ENCODE peak calls at places on chromosome 22, in ten cellular contexts. C, K, M, Y, B, W, X, F, O and Q are unnamed samples.

GRCh38 chr22:22925795-22926358 is 38.3 kb downstream of the IGLL5 start:
- DNase-seq in W (no peak), C (no peak), M (no peak), F (no peak), X (no peak), K (no peak), Y (no peak), B (no peak), O (no peak), Q (no peak)

GRCh38 chr22:36323182-36323854 is 64.4 kb downstream of the MYH9 start:
- DNase-seq in C (no peak), O (peak; percentile 76), M (no peak), F (peak; percentile 53), K (peak; percentile 80), B (peak; percentile 79), X (peak; percentile 46), W (no peak), Y (peak; percentile 82), Q (no peak)

GRCh38 chr22:46846832-46847355 is 84.4 kb downstream of the TBC1D22A start:
- DNase-seq in C (no peak), B (no peak), K (no peak), F (no peak), O (no peak), W (no peak), X (peak; percentile 34), Y (no peak), M (no peak), Q (no peak)

GRCh38 chr22:35664955-35665577 is 16.8 kb downstream of the APOL6 start:
- DNase-seq in B (no peak), Y (no peak), M (no peak), X (no peak), W (no peak), F (no peak), O (no peak), K (no peak), C (no peak), Q (no peak)

GRCh38 chr22:45069925-45070324 is 60.1 kb upstream of the PHF21B start:
- DNase-seq in F (no peak), C (no peak), W (no peak), Y (no peak), B (no peak), X (no peak), M (no peak), K (no peak), O (no peak), Q (no peak)

GRCh38 chr22:33853200-33854097 is 66.8 kb downstream of the LARGE1 start:
- DNase-seq in K (peak; percentile 77), M (no peak), C (peak; percentile 4), X (no peak), Y (peak; percentile 82), W (peak; percentile 27), O (peak; percentile 39), B (peak; percentile 11), F (peak; percentile 91), Q (no peak)

GRCh38 chr22:41285441-41285819 is 557 bp downstream of the RANGAP1 start:
- DNase-seq in C (peak; percentile 87), F (peak; percentile 93), O (peak; percentile 56), M (peak; percentile 50), Y (peak; percentile 61), K (peak; percentile 82), W (peak; percentile 72), B (no peak), X (peak; percentile 86), Q (peak; percentile 78)

GRCh38 chr22:31279821-31280496 is 12.3 kb downstream of the PIK3IP1 start:
- DNase-seq in X (no peak), F (no peak), W (no peak), B (no peak), K (no peak), C (peak; percentile 20), Y (no peak), M (no peak), O (no peak), Q (no peak)

GRCh38 chr22:31150615-31151014 is 9.4 kb upstream of the RNF185 start:
- DNase-seq in O (no peak), Y (no peak), W (no peak), F (peak; percentile 10), K (no peak), M (no peak), C (no peak), X (no peak), B (no peak), Q (no peak)

GRCh38 chr22:36727110-36727509 is 23.6 kb upstream of the CACNG2 start:
- DNase-seq in F (no peak), W (no peak), B (no peak), O (no peak), C (no peak), K (no peak), Y (no peak), M (no peak), X (no peak), Q (no peak)

GRCh38 chr22:27881404-27881803 is 37.7 kb downstream of the PITPNB start:
- DNase-seq in W (no peak), K (peak; percentile 51), X (peak; percentile 48), F (peak; percentile 20), C (no peak), Y (peak; percentile 51), O (no peak), B (no peak), M (no peak), Q (no peak)

GRCh38 chr22:26310616-26311015 is 118.4 kb upstream of the ASPHD2 start:
- DNase-seq in K (no peak), M (no peak), X (no peak), W (no peak), Y (no peak), F (no peak), O (no peak), B (no peak), C (no peak), Q (no peak)

GRCh38 chr22:35065183-35065582 is 775 bp upstream of the ISX start:
- DNase-seq in F (no peak), Y (no peak), B (no peak), W (no peak), K (no peak), X (no peak), O (no peak), C (no peak), M (no peak), Q (no peak)

GRCh38 chr22:37193629-37194191 is 5.7 kb upstream of the C1QTNF6 start:
- DNase-seq in C (no peak), Y (no peak), F (no peak), B (no peak), O (no peak), W (no peak), X (peak; percentile 12), M (peak; percentile 51), K (peak; percentile 17), Q (no peak)

GRCh38 chr22:18035740-18036139 is 11.4 kb upstream of the MICAL3 start:
- DNase-seq in Y (peak; percentile 59), X (peak; percentile 79), B (no peak), O (no peak), F (no peak), K (no peak), M (no peak), C (no peak), W (no peak), Q (no peak)

GRCh38 chr22:45584621-45585436 is 82.1 kb downstream of the FBLN1 start:
- DNase-seq in C (no peak), M (no peak), X (no peak), B (no peak), Y (no peak), W (no peak), O (no peak), F (no peak), K (peak; percentile 73), Q (no peak)

GRCh38 chr22:31647516-31647915 is 14.5 kb downstream of the PISD start:
- DNase-seq in O (no peak), M (no peak), K (peak; percentile 96), Y (no peak), X (peak; percentile 74), C (no peak), F (peak; percentile 74), W (peak; percentile 83), B (peak; percentile 65), Q (no peak)

GRCh38 chr22:42604403-42604802 is 10.3 kb downstream of the POLDIP3 start:
- DNase-seq in M (no peak), F (peak; percentile 39), W (no peak), Y (no peak), B (no peak), X (peak; percentile 48), O (no peak), C (no peak), K (peak; percentile 43), Q (no peak)

GRCh38 chr22:48186121-48186790 is 1423.8 kb downstream of the TBC1D22A start:
- DNase-seq in C (no peak), K (no peak), X (no peak), W (no peak), M (no peak), O (no peak), B (no peak), F (no peak), Y (no peak), Q (no peak)

GRCh38 chr22:32823024-32823730 is 21.7 kb downstream of the TIMP3 start:
- DNase-seq in K (no peak), B (no peak), F (no peak), O (no peak), Y (no peak), C (no peak), M (peak; percentile 54), W (no peak), X (peak; percentile 51), Q (no peak)

GRCh38 chr22:42313804-42314581 is 43.5 kb upstream of the TCF20 start:
- DNase-seq in W (no peak), X (peak; percentile 66), F (no peak), Y (peak; percentile 63), B (no peak), O (no peak), M (peak; percentile 54), K (no peak), C (no peak), Q (peak; percentile 46)

GRCh38 chr22:38973289-38974169 is 8.6 kb upstream of the APOBEC3B start:
- DNase-seq in B (no peak), M (peak; percentile 70), O (no peak), X (no peak), W (no peak), K (peak; percentile 23), Y (no peak), F (peak; percentile 72), C (peak; percentile 50), Q (peak; percentile 14)

GRCh38 chr22:50146440-50147228 is 23.9 kb upstream of the PANX2 start:
- DNase-seq in Y (peak; percentile 75), B (no peak), X (peak; percentile 81), M (peak; percentile 59), K (peak; percentile 72), F (peak; percentile 90), C (no peak), W (peak; percentile 36), O (no peak), Q (no peak)

GRCh38 chr22:37211075-37211852 is 1.0 kb downstream of the SSTR3 start:
- DNase-seq in W (no peak), B (no peak), Y (no peak), M (no peak), K (no peak), X (no peak), O (no peak), C (no peak), F (no peak), Q (no peak)

GRCh38 chr22:48745842-48746788 is 1081.6 kb downstream of the BRD1 start:
- DNase-seq in X (no peak), O (peak; percentile 9), C (no peak), M (no peak), F (peak; percentile 6), W (no peak), Y (no peak), B (no peak), K (no peak), Q (no peak)

GRCh38 chr22:36056980-36057379 is 28.4 kb upstream of the RBFOX2 start:
- DNase-seq in K (peak; percentile 37), F (no peak), O (no peak), W (no peak), M (no peak), Y (no peak), C (no peak), X (no peak), B (no peak), Q (no peak)

GRCh38 chr22:19619144-19620009 is 94.9 kb upstream of the SEPTIN5 start:
- DNase-seq in X (no peak), O (no peak), Y (no peak), W (no peak), B (no peak), C (no peak), F (no peak), K (no peak), M (no peak), Q (no peak)

GRCh38 chr22:37427128-37427710 is at the start of gene ELFN2:
- DNase-seq in M (peak; percentile 59), X (no peak), K (peak; percentile 6), W (no peak), O (no peak), B (no peak), Y (no peak), C (peak; percentile 9), F (peak; percentile 45), Q (no peak)